ENCODE peak calls at places on chromosome 1, in five cellular contexts. S, T, X, B and H are unnamed samples.

GRCh38 chr1:7690076-7690475 is 81.0 kb upstream of the VAMP3 start:
- DNase-seq in S (no peak), X (no peak), B (no peak), T (no peak), H (no peak)

GRCh38 chr1:153881764-153882163 is 41.0 kb downstream of the GATAD2B start:
- DNase-seq in X (no peak), T (peak; percentile 40), B (no peak), S (peak; percentile 50), H (peak; percentile 90)

GRCh38 chr1:192889082-192889481 is 80.2 kb downstream of the RGS2 start:
- DNase-seq in B (no peak), T (no peak), S (no peak), X (no peak), H (no peak)

GRCh38 chr1:196209983-196210382 is 398.3 kb downstream of the KCNT2 start:
- DNase-seq in B (no peak), T (peak; percentile 76), X (no peak), S (peak; percentile 64), H (no peak)

GRCh38 chr1:212186427-212187207 is 98.6 kb upstream of the PPP2R5A start:
- DNase-seq in X (no peak), S (peak; percentile 24), B (no peak), T (no peak), H (no peak)

GRCh38 chr1:49465486-49466185 is 558.1 kb downstream of the AGBL4 start:
- DNase-seq in T (no peak), X (no peak), B (no peak), S (no peak), H (no peak)

GRCh38 chr1:107677674-107678073 is 287.3 kb downstream of the VAV3 start:
- DNase-seq in T (no peak), X (no peak), S (no peak), B (no peak), H (no peak)

GRCh38 chr1:162663086-162663485 is 30.8 kb downstream of the DDR2 start:
- DNase-seq in X (no peak), T (peak; percentile 73), B (no peak), S (no peak), H (no peak)

GRCh38 chr1:14894811-14895524 is 258.6 kb upstream of the TMEM51 start:
- DNase-seq in X (no peak), T (peak; percentile 11), B (peak; percentile 42), S (no peak), H (peak; percentile 82)

GRCh38 chr1:51624851-51625250 is 8.0 kb downstream of the OSBPL9 start:
- DNase-seq in B (no peak), X (no peak), S (peak; percentile 13), T (no peak), H (no peak)

GRCh38 chr1:63813829-63814277 is 40.0 kb downstream of the ROR1 start:
- DNase-seq in T (no peak), X (no peak), B (no peak), S (peak; percentile 85), H (no peak)

GRCh38 chr1:236002025-236002390 is 62.9 kb downstream of the NID1 start:
- DNase-seq in S (no peak), X (no peak), B (no peak), T (no peak), H (no peak)

GRCh38 chr1:194598098-194598497 is 1411.7 kb upstream of the B3GALT2 start:
- DNase-seq in T (no peak), B (no peak), X (no peak), S (no peak), H (no peak)

GRCh38 chr1:46948629-46949282 is 7.5 kb upstream of the CYP4A11 start:
- DNase-seq in T (no peak), X (no peak), S (no peak), B (no peak), H (no peak)

GRCh38 chr1:162674018-162674608 is 41.8 kb downstream of the DDR2 start:
- DNase-seq in T (peak; percentile 64), X (no peak), B (no peak), S (peak; percentile 62), H (no peak)

GRCh38 chr1:98210064-98210463 is 289.2 kb upstream of the DPYD start:
- DNase-seq in X (peak; percentile 4), B (no peak), T (peak; percentile 76), S (peak; percentile 89), H (no peak)

GRCh38 chr1:46527474-46528296 is 23.8 kb downstream of the KNCN start:
- DNase-seq in S (peak; percentile 77), T (peak; percentile 79), B (peak; percentile 55), X (peak; percentile 90), H (peak; percentile 36)

GRCh38 chr1:205593967-205594366 is 37.8 kb downstream of the ELK4 start:
- DNase-seq in T (no peak), X (no peak), S (no peak), B (no peak), H (no peak)